ENCODE peak calls at places on chromosomes 13 and 19, in six cellular contexts. One of them, this sample, is unnamed.
A peak's percentile ranks its signal among the peaks of the same experiment; 100 is the strongest.

GRCh38 chr13:86581711-86582110 is 782.5 kb upstream of the SLITRK6 start:
- DNase-seq in HepG2: no peak
- DNase-seq in K562: no peak
- DNase-seq in SK-N-SH: no peak
- DNase-seq in H1: no peak
- DNase-seq in GM12878: no peak
- DNase-seq in this sample: no peak

GRCh38 chr13:94886191-94886590 is 173.8 kb upstream of the SOX21 start:
- DNase-seq in SK-N-SH: no peak
- DNase-seq in GM12878: no peak
- DNase-seq in H1: no peak
- DNase-seq in K562: no peak
- DNase-seq in HepG2: no peak
- DNase-seq in this sample: no peak

GRCh38 chr13:74206855-74207254 is 72.7 kb upstream of the KLF12 start:
- DNase-seq in H1: no peak
- DNase-seq in HepG2: no peak
- DNase-seq in GM12878: no peak
- DNase-seq in SK-N-SH: no peak
- DNase-seq in K562: no peak
- DNase-seq in this sample: no peak

GRCh38 chr13:48531416-48532145 is 1.3 kb downstream of the RCBTB2 start:
- DNase-seq in GM12878: peak; percentile 38
- DNase-seq in SK-N-SH: no peak
- DNase-seq in H1: no peak
- DNase-seq in K562: no peak
- DNase-seq in HepG2: peak; percentile 13
- DNase-seq in this sample: no peak

GRCh38 chr13:43026262-43026661 is 2.9 kb downstream of the DNAJC15 start:
- DNase-seq in H1: no peak
- DNase-seq in K562: no peak
- DNase-seq in SK-N-SH: no peak
- DNase-seq in GM12878: no peak
- DNase-seq in HepG2: no peak
- DNase-seq in this sample: no peak

GRCh38 chr13:93963266-93964131 is 516.0 kb downstream of the DCT start:
- DNase-seq in HepG2: peak; percentile 83
- DNase-seq in K562: no peak
- DNase-seq in SK-N-SH: no peak
- DNase-seq in H1: no peak
- DNase-seq in GM12878: no peak
- DNase-seq in this sample: no peak

GRCh38 chr19:21750586-21751128 is 16.7 kb downstream of the ZNF100 start:
- DNase-seq in K562: no peak
- DNase-seq in HepG2: no peak
- DNase-seq in H1: no peak
- DNase-seq in GM12878: no peak
- DNase-seq in SK-N-SH: peak; percentile 22
- DNase-seq in this sample: no peak

GRCh38 chr13:109336730-109337129 is 449.7 kb downstream of the IRS2 start:
- DNase-seq in GM12878: no peak
- DNase-seq in K562: no peak
- DNase-seq in H1: no peak
- DNase-seq in SK-N-SH: no peak
- DNase-seq in HepG2: no peak
- DNase-seq in this sample: no peak

GRCh38 chr13:62483774-62484173 is 1068.1 kb upstream of the PCDH20 start:
- DNase-seq in GM12878: no peak
- DNase-seq in K562: no peak
- DNase-seq in H1: no peak
- DNase-seq in HepG2: no peak
- DNase-seq in SK-N-SH: no peak
- DNase-seq in this sample: no peak

GRCh38 chr13:107222619-107223018 is 654.7 kb upstream of the ARGLU1 start:
- DNase-seq in GM12878: no peak
- DNase-seq in H1: no peak
- DNase-seq in K562: no peak
- DNase-seq in SK-N-SH: no peak
- DNase-seq in HepG2: no peak
- DNase-seq in this sample: no peak

GRCh38 chr19:35295453-35295791 is 3.5 kb downstream of the MAG start:
- DNase-seq in K562: no peak
- DNase-seq in H1: no peak
- DNase-seq in GM12878: no peak
- DNase-seq in HepG2: no peak
- DNase-seq in SK-N-SH: no peak
- DNase-seq in this sample: no peak

GRCh38 chr19:35296644-35297514 is 4.9 kb downstream of the MAG start:
- DNase-seq in GM12878: no peak
- DNase-seq in H1: no peak
- DNase-seq in K562: no peak
- DNase-seq in HepG2: no peak
- DNase-seq in SK-N-SH: no peak
- DNase-seq in this sample: no peak

GRCh38 chr19:35297515-35297848 is 5.5 kb downstream of the MAG start:
- DNase-seq in H1: no peak
- DNase-seq in K562: no peak
- DNase-seq in SK-N-SH: no peak
- DNase-seq in GM12878: no peak
- DNase-seq in HepG2: no peak
- DNase-seq in this sample: no peak

GRCh38 chr19:35294859-35295258 is 2.9 kb downstream of the MAG start:
- DNase-seq in K562: no peak
- DNase-seq in H1: no peak
- DNase-seq in HepG2: no peak
- DNase-seq in SK-N-SH: no peak
- DNase-seq in GM12878: no peak
- DNase-seq in this sample: no peak

GRCh38 chr19:35295792-35296462 is 4.0 kb downstream of the MAG start:
- DNase-seq in GM12878: no peak
- DNase-seq in SK-N-SH: no peak
- DNase-seq in K562: peak; percentile 43
- DNase-seq in HepG2: no peak
- DNase-seq in H1: no peak
- DNase-seq in this sample: no peak
- H3K9ac ChIP-seq in GM12878: peak overlapping the region; percentile 25
- H3K9ac ChIP-seq in SK-N-SH: no peak overlapping the region
- H3K9ac ChIP-seq in K562: no peak overlapping the region
- H3K9ac ChIP-seq in HepG2: no peak overlapping the region
- H3K9ac ChIP-seq in H1: no peak overlapping the region
- H3K9ac ChIP-seq in this sample: no peak overlapping the region

GRCh38 chr13:77184455-77184854 is 142.4 kb downstream of the MYCBP2 start:
- DNase-seq in SK-N-SH: no peak
- DNase-seq in HepG2: no peak
- DNase-seq in K562: no peak
- DNase-seq in GM12878: peak; percentile 87
- DNase-seq in H1: no peak
- DNase-seq in this sample: no peak
- TF ChIP-seq JUND in SK-N-SH: no peak
- TF ChIP-seq JUND in HepG2: no peak
- TF ChIP-seq JUND in K562: no peak
- TF ChIP-seq JUND in GM12878: peak; percentile 30
- TF ChIP-seq JUND in H1: no peak
- TF ChIP-seq JUND in this sample: no peak

GRCh38 chr19:11383706-11384048 is 437 bp downstream of the EPOR start:
- DNase-seq in H1: no peak
- DNase-seq in HepG2: no peak
- DNase-seq in GM12878: no peak
- DNase-seq in SK-N-SH: no peak
- DNase-seq in K562: peak; percentile 25
- DNase-seq in this sample: no peak
- H3K9ac ChIP-seq in H1: no peak overlapping the region
- H3K9ac ChIP-seq in HepG2: peak overlapping the region; percentile 34
- H3K9ac ChIP-seq in GM12878: no peak overlapping the region
- H3K9ac ChIP-seq in SK-N-SH: no peak overlapping the region
- H3K9ac ChIP-seq in K562: peak overlapping the region; percentile 64
- H3K9ac ChIP-seq in this sample: peak overlapping the region; percentile 79

GRCh38 chr19:5073153-5073844 is 104.4 kb downstream of the KDM4B start:
- DNase-seq in GM12878: no peak
- DNase-seq in SK-N-SH: no peak
- DNase-seq in HepG2: no peak
- DNase-seq in K562: no peak
- DNase-seq in H1: no peak
- DNase-seq in this sample: no peak

GRCh38 chr19:5070390-5070789 is 101.5 kb downstream of the KDM4B start:
- DNase-seq in HepG2: no peak
- DNase-seq in SK-N-SH: no peak
- DNase-seq in H1: no peak
- DNase-seq in GM12878: no peak
- DNase-seq in K562: no peak
- DNase-seq in this sample: no peak

GRCh38 chr19:5070922-5071321 is 102.0 kb downstream of the KDM4B start:
- DNase-seq in HepG2: no peak
- DNase-seq in H1: no peak
- DNase-seq in K562: no peak
- DNase-seq in GM12878: no peak
- DNase-seq in SK-N-SH: no peak
- DNase-seq in this sample: no peak

GRCh38 chr19:5072115-5072514 is 103.2 kb downstream of the KDM4B start:
- DNase-seq in K562: no peak
- DNase-seq in H1: no peak
- DNase-seq in GM12878: no peak
- DNase-seq in SK-N-SH: no peak
- DNase-seq in HepG2: no peak
- DNase-seq in this sample: no peak

DNA sequence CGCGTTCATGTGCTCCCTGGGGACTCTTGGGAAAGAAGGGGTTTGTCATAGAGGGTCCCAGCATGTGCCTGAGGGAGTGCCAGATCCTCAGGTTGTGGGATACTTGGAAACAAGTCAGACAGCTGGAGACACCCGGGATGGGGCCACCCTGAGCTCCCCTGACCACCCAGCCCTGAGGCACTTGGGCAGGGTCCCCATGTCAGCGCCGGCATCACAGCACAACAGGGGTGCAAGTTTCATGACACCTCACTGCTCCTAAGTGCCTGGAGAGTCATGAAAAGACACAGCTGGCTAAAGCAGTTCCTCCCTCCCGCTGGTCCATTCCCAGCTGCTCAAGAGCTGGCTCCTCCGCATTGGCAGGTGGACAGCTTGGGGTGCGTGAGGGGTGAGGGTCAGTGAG is 102.7 kb downstream of the KDM4B start:
- DNase-seq in GM12878: no peak
- DNase-seq in SK-N-SH: no peak
- DNase-seq in K562: no peak
- DNase-seq in HepG2: no peak
- DNase-seq in H1: no peak
- DNase-seq in this sample: no peak
- TF ChIP-seq JUND in GM12878: no peak
- TF ChIP-seq JUND in SK-N-SH: no peak
- TF ChIP-seq JUND in K562: no peak
- TF ChIP-seq JUND in HepG2: no peak
- TF ChIP-seq JUND in H1: no peak
- TF ChIP-seq JUND in this sample: no peak

DNA sequence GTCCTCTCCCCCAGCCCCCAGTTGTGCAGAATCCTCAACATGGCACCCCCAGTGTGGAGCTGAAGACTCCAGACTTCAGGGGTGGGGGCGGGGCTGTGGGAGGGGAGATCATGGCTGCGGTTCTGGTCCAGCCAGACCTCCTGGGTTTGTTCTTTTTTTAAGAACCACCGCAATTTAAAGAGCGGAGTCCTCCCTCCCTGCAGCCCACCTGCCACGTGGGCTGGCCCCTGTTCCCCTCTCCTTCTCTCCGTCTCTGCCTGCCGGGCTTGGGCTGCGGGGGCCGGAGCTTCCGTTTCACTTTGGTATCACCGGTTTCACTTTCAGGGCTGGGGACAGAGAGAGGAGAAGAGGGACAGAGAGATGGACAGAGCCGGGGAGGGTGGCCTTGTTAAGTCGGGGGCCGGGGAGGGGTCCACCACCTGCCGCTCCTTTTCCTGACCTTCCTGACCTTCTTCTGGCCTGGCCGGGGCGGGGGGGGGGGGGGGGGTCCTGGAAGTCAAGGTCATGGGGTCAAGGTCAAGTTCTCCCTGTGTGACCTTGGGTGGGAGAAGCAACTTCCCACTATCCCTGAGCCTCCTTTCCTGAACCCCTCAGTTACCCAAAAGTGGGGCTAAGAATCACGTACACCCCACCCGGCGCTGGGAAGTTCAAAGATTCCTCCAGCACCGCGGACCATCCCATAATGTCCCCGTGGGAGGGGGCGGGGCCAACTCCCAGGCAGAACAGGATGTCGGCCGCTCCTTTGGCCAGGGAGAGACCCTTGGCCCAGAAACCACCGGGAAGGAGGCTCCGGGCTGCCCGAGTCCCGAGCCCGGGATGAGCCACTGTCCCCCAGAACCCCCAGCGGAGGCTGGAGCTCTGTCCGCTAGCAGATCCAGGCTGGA is 11.3 kb upstream of the ZBTB7A start:
- DNase-seq in K562: peak; percentile 63
- DNase-seq in SK-N-SH: no peak
- DNase-seq in H1: no peak
- DNase-seq in HepG2: no peak
- DNase-seq in GM12878: no peak
- DNase-seq in this sample: no peak
- H3K9ac ChIP-seq in K562: peak overlapping the region; percentile 67
- H3K9ac ChIP-seq in SK-N-SH: no peak overlapping the region
- H3K9ac ChIP-seq in H1: no peak overlapping the region
- H3K9ac ChIP-seq in HepG2: peak overlapping the region; percentile 41
- H3K9ac ChIP-seq in GM12878: peak overlapping the region; percentile 46
- H3K9ac ChIP-seq in this sample: no peak overlapping the region

DNA sequence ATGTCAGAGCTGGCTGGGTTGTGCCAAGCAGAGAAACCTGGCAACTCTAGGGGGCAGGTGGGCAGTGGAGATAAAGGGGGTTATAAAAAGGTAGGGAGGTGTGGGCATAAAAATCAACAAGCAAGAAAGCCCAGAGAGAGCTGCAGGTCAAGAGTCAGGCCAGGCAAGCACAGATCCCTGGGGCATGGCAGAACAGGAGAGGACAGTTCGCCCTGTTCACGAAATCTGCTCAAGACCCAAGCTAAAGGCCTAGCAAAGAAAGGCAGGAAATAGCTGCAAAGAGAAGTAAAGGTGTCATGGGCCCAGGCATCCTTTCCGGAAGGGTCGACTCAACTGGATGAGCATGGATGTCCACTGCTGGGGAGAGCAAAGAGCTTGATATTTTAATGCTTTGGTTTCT is 3.4 kb downstream of the MBNL2 start:
- DNase-seq in HepG2: no peak
- DNase-seq in K562: no peak
- DNase-seq in H1: no peak
- DNase-seq in SK-N-SH: no peak
- DNase-seq in GM12878: no peak
- DNase-seq in this sample: no peak
- TF ChIP-seq JUND in HepG2: no peak
- TF ChIP-seq JUND in K562: no peak
- TF ChIP-seq JUND in H1: no peak
- TF ChIP-seq JUND in SK-N-SH: no peak
- TF ChIP-seq JUND in GM12878: no peak
- TF ChIP-seq JUND in this sample: no peak